ENCODE peak calls at places on chromosomes 11 and 22, in four cellular contexts. T, L, S and H are unnamed samples.

GRCh38 chr11:69568809-69569097 is 72.2 kb upstream of the CCND1 start:
- DNase-seq in T (no peak), L (no peak), S (no peak), H (no peak)

GRCh38 chr11:64716471-64717267 is 6.3 kb downstream of the NRXN2 start:
- DNase-seq in T (no peak), L (no peak), S (no peak), H (no peak)

GRCh38 chr22:44718418-44718817 is 16.4 kb downstream of the PRR5 start:
- DNase-seq in T (no peak), L (no peak), S (peak; percentile 62), H (no peak)

GRCh38 chr11:112249871-112250590 is 10.6 kb downstream of the PLET1 start:
- DNase-seq in T (no peak), L (no peak), S (no peak), H (no peak)

GRCh38 chr22:44384563-44384940 is 71.8 kb upstream of the SHISAL1 start:
- DNase-seq in T (no peak), L (no peak), S (no peak), H (no peak)

GRCh38 chr11:43943357-43943930 is 1.0 kb downstream of the C11orf96 start:
- DNase-seq in T (no peak), L (no peak), S (no peak), H (no peak)

GRCh38 chr11:46351606-46352005 is 4.3 kb downstream of the DGKZ start:
- DNase-seq in T (no peak), L (no peak), S (no peak), H (no peak)

GRCh38 chr11:125874556-125875124 is 12.8 kb upstream of the HYLS1 start:
- DNase-seq in T (peak; percentile 68), L (peak; percentile 72), S (peak; percentile 14), H (peak; percentile 9)

GRCh38 chr11:12111482-12112149 is 1.2 kb downstream of the MICAL2 start:
- DNase-seq in T (no peak), L (no peak), S (no peak), H (no peak)

GRCh38 chr11:76339217-76339616 is 41.7 kb downstream of the THAP12 start:
- DNase-seq in T (no peak), L (peak; percentile 79), S (no peak), H (no peak)

GRCh38 chr11:68780829-68781228 is 29.5 kb upstream of the TESMIN start:
- DNase-seq in T (no peak), L (no peak), S (no peak), H (no peak)

GRCh38 chr11:125423247-125423849 is 72.7 kb downstream of the FEZ1 start:
- DNase-seq in T (no peak), L (no peak), S (no peak), H (no peak)

GRCh38 chr11:132126973-132127900 is 756.8 kb downstream of the NTM start:
- DNase-seq in T (peak; percentile 88), L (peak; percentile 92), S (no peak), H (no peak)

GRCh38 chr11:66586136-66586535 is 6.7 kb downstream of the CCDC87 start:
- DNase-seq in T (no peak), L (no peak), S (no peak), H (no peak)

GRCh38 chr11:134554861-134555260 is 142.8 kb upstream of the B3GAT1 start:
- DNase-seq in T (no peak), L (no peak), S (no peak), H (no peak)

GRCh38 chr22:50445071-50445879 is 29.6 kb downstream of the SBF1 start:
- DNase-seq in T (no peak), L (no peak), S (peak; percentile 66), H (peak; percentile 69)

GRCh38 chr11:117473692-117474091 is 146.0 kb downstream of the CEP164 start:
- DNase-seq in T (peak; percentile 95), L (no peak), S (no peak), H (no peak)

GRCh38 chr22:32023251-32023827 is 19.7 kb upstream of the SLC5A1 start:
- DNase-seq in T (no peak), L (no peak), S (no peak), H (no peak)

GRCh38 chr11:10267821-10268220 is 26.2 kb downstream of the SBF2 start:
- DNase-seq in T (no peak), L (peak; percentile 32), S (no peak), H (no peak)

GRCh38 chr11:121250843-121251242 is 41.7 kb upstream of the SC5D start:
- DNase-seq in T (no peak), L (no peak), S (no peak), H (no peak)

GRCh38 chr22:17084554-17085276 is at the start of gene IL17RA:
- DNase-seq in T (peak; percentile 76), L (peak; percentile 95), S (peak; percentile 91), H (peak; percentile 95)

GRCh38 chr22:38273135-38273761 is 438 bp upstream of the TMEM184B start:
- DNase-seq in T (no peak), L (no peak), S (no peak), H (no peak)

GRCh38 chr11:78424334-78425270 is 7.0 kb upstream of the GAB2 start:
- DNase-seq in T (no peak), L (no peak), S (no peak), H (no peak)

GRCh38 chr11:68099474-68100405 is 21.4 kb downstream of the CHKA start:
- DNase-seq in T (no peak), L (no peak), S (no peak), H (peak; percentile 68)

GRCh38 chr22:17381237-17381913 is 12.1 kb downstream of the CECR2 start:
- DNase-seq in T (no peak), L (no peak), S (no peak), H (no peak)

GRCh38 chr11:104678408-104678807 is 219.9 kb downstream of the CASP12 start:
- DNase-seq in T (no peak), L (no peak), S (no peak), H (no peak)

GRCh38 chr11:11025087-11025486 is 167.2 kb upstream of the ZBED5 start:
- DNase-seq in T (no peak), L (peak; percentile 41), S (no peak), H (no peak)

GRCh38 chr11:64485077-64485476 is 105.9 kb upstream of the SLC22A12 start:
- DNase-seq in T (no peak), L (no peak), S (no peak), H (no peak)